ENCODE peak calls at places on chromosome 3, in five cellular contexts. One of them, this sample, is unnamed.

GRCh38 chr3:165444745-165445144 is 248.6 kb upstream of the SLITRK3 start:
- DNase-seq in H9: no peak
- DNase-seq in mucosa of gallbladder: no peak
- DNase-seq in T-helper 2 cell: no peak
- DNase-seq in HCEC 1CT: no peak
- DNase-seq in this sample: no peak

GRCh38 chr3:2097641-2098191 is 950 bp upstream of the CNTN4 start:
- DNase-seq in mucosa of gallbladder: no peak
- DNase-seq in HCEC 1CT: no peak
- DNase-seq in T-helper 2 cell: no peak
- DNase-seq in H9: peak; percentile 29
- DNase-seq in this sample: no peak

GRCh38 chr3:27326211-27326948 is 42.8 kb downstream of the NEK10 start:
- DNase-seq in mucosa of gallbladder: peak; percentile 58
- DNase-seq in H9: no peak
- DNase-seq in HCEC 1CT: peak; percentile 97
- DNase-seq in T-helper 2 cell: no peak
- DNase-seq in this sample: no peak

GRCh38 chr3:99172736-99173657 is 271.5 kb upstream of the DCBLD2 start:
- DNase-seq in H9: peak; percentile 74
- DNase-seq in HCEC 1CT: peak; percentile 74
- DNase-seq in T-helper 2 cell: no peak
- DNase-seq in mucosa of gallbladder: peak; percentile 29
- DNase-seq in this sample: no peak

GRCh38 chr3:15796331-15796730 is 1.4 kb downstream of the ANKRD28 start:
- DNase-seq in H9: no peak
- DNase-seq in T-helper 2 cell: no peak
- DNase-seq in mucosa of gallbladder: no peak
- DNase-seq in HCEC 1CT: no peak
- DNase-seq in this sample: no peak

GRCh38 chr3:89690649-89691048 is 583.2 kb downstream of the EPHA3 start:
- DNase-seq in H9: no peak
- DNase-seq in HCEC 1CT: peak; percentile 25
- DNase-seq in T-helper 2 cell: no peak
- DNase-seq in mucosa of gallbladder: no peak
- DNase-seq in this sample: no peak

GRCh38 chr3:170941551-170941950 is 33.1 kb upstream of the EIF5A2 start:
- DNase-seq in H9: no peak
- DNase-seq in mucosa of gallbladder: no peak
- DNase-seq in HCEC 1CT: no peak
- DNase-seq in T-helper 2 cell: no peak
- DNase-seq in this sample: no peak

GRCh38 chr3:88219138-88219792 is 69.5 kb downstream of the C3orf38 start:
- DNase-seq in H9: peak; percentile 80
- DNase-seq in mucosa of gallbladder: peak; percentile 26
- DNase-seq in T-helper 2 cell: peak; percentile 3
- DNase-seq in HCEC 1CT: peak; percentile 46
- DNase-seq in this sample: no peak

GRCh38 chr3:171542976-171543375 is 82.8 kb upstream of the TNIK start:
- DNase-seq in mucosa of gallbladder: no peak
- DNase-seq in HCEC 1CT: no peak
- DNase-seq in H9: no peak
- DNase-seq in T-helper 2 cell: no peak
- DNase-seq in this sample: no peak

GRCh38 chr3:146503459-146504202 is 34.3 kb upstream of the PLSCR2 start:
- DNase-seq in mucosa of gallbladder: no peak
- DNase-seq in T-helper 2 cell: no peak
- DNase-seq in HCEC 1CT: peak; percentile 92
- DNase-seq in H9: no peak
- DNase-seq in this sample: no peak

GRCh38 chr3:155676252-155676981 is 68.5 kb downstream of the PLCH1 start:
- DNase-seq in HCEC 1CT: peak; percentile 29
- DNase-seq in T-helper 2 cell: no peak
- DNase-seq in H9: no peak
- DNase-seq in mucosa of gallbladder: peak; percentile 23
- DNase-seq in this sample: peak; percentile 59

GRCh38 chr3:12707425-12707824 is 43.5 kb upstream of the RAF1 start:
- DNase-seq in mucosa of gallbladder: no peak
- DNase-seq in HCEC 1CT: no peak
- DNase-seq in H9: no peak
- DNase-seq in T-helper 2 cell: no peak
- DNase-seq in this sample: no peak

This sample was measured in right atrium auricular region.